ENCODE peak calls at places on chromosomes 6 and 20, in nine cellular contexts. One of them, this sample, is unnamed. For H3K4me1, the result is how much of the 10 kb centered on the place peaks cover.

GRCh38 chr6:7513534-7513933 is 27.9 kb upstream of the DSP start:
- DNase-seq in heart left ventricle: no peak
- DNase-seq in right lobe of liver: peak
- DNase-seq in trophoblast cell: no peak
- DNase-seq in breast epithelium: no peak
- DNase-seq in hepatocyte: no peak
- DNase-seq in heart right ventricle: no peak
- DNase-seq in spleen: no peak
- DNase-seq in left lung: no peak
- DNase-seq in this sample: no peak

GRCh38 chr6:69729870-69730449 is 66.8 kb downstream of the LMBRD1 start:
- DNase-seq in heart right ventricle: no peak
- DNase-seq in right lobe of liver: no peak
- DNase-seq in breast epithelium: no peak
- DNase-seq in left lung: no peak
- DNase-seq in spleen: no peak
- DNase-seq in trophoblast cell: no peak
- DNase-seq in heart left ventricle: no peak
- DNase-seq in hepatocyte: no peak
- DNase-seq in this sample: no peak

GRCh38 chr6:109644131-109644530 is 46.9 kb downstream of the AK9 start:
- DNase-seq in spleen: no peak
- DNase-seq in heart left ventricle: no peak
- DNase-seq in right lobe of liver: no peak
- DNase-seq in hepatocyte: no peak
- DNase-seq in trophoblast cell: no peak
- DNase-seq in heart right ventricle: no peak
- DNase-seq in breast epithelium: no peak
- DNase-seq in left lung: no peak
- DNase-seq in this sample: peak

GRCh38 chr6:138765896-138766487 is 7.6 kb upstream of the CCDC28A start:
- DNase-seq in breast epithelium: no peak
- DNase-seq in heart left ventricle: no peak
- DNase-seq in left lung: no peak
- DNase-seq in right lobe of liver: no peak
- DNase-seq in heart right ventricle: no peak
- DNase-seq in hepatocyte: peak
- DNase-seq in trophoblast cell: peak
- DNase-seq in spleen: no peak
- DNase-seq in this sample: peak

GRCh38 chr6:85569323-85569722 is 24.3 kb downstream of the SNX14 start:
- DNase-seq in heart right ventricle: no peak
- DNase-seq in heart left ventricle: no peak
- DNase-seq in breast epithelium: no peak
- DNase-seq in right lobe of liver: no peak
- DNase-seq in hepatocyte: no peak
- DNase-seq in left lung: no peak
- DNase-seq in spleen: no peak
- DNase-seq in trophoblast cell: no peak
- DNase-seq in this sample: no peak

GRCh38 chr6:143687604-143688003 is 9.8 kb downstream of the PHACTR2 start:
- DNase-seq in heart left ventricle: no peak
- DNase-seq in right lobe of liver: no peak
- DNase-seq in heart right ventricle: no peak
- DNase-seq in spleen: no peak
- DNase-seq in left lung: no peak
- DNase-seq in hepatocyte: no peak
- DNase-seq in breast epithelium: no peak
- DNase-seq in trophoblast cell: no peak
- DNase-seq in this sample: no peak

GRCh38 chr6:156804402-156804801 is 27.2 kb downstream of the ARID1B start:
- DNase-seq in spleen: no peak
- DNase-seq in right lobe of liver: no peak
- DNase-seq in heart left ventricle: no peak
- DNase-seq in breast epithelium: no peak
- DNase-seq in hepatocyte: no peak
- DNase-seq in trophoblast cell: no peak
- DNase-seq in heart right ventricle: no peak
- DNase-seq in left lung: no peak
- DNase-seq in this sample: no peak

GRCh38 chr6:135506270-135506997 is 8.9 kb upstream of the AHI1 start:
- DNase-seq in breast epithelium: no peak
- DNase-seq in heart left ventricle: no peak
- DNase-seq in spleen: no peak
- DNase-seq in right lobe of liver: no peak
- DNase-seq in trophoblast cell: no peak
- DNase-seq in heart right ventricle: no peak
- DNase-seq in left lung: no peak
- DNase-seq in hepatocyte: peak
- DNase-seq in this sample: no peak

GRCh38 chr6:150639823-150640331 is 40.2 kb downstream of the PLEKHG1 start:
- DNase-seq in right lobe of liver: peak
- DNase-seq in trophoblast cell: no peak
- DNase-seq in heart right ventricle: no peak
- DNase-seq in breast epithelium: no peak
- DNase-seq in heart left ventricle: no peak
- DNase-seq in hepatocyte: no peak
- DNase-seq in left lung: no peak
- DNase-seq in spleen: no peak
- DNase-seq in this sample: no peak

GRCh38 chr6:150638765-150639164 is 39.1 kb downstream of the PLEKHG1 start:
- DNase-seq in heart right ventricle: no peak
- DNase-seq in right lobe of liver: no peak
- DNase-seq in breast epithelium: no peak
- DNase-seq in left lung: no peak
- DNase-seq in trophoblast cell: no peak
- DNase-seq in hepatocyte: no peak
- DNase-seq in heart left ventricle: no peak
- DNase-seq in spleen: no peak
- DNase-seq in this sample: no peak

GRCh38 chr6:150637266-150637665 is 37.6 kb downstream of the PLEKHG1 start:
- DNase-seq in hepatocyte: no peak
- DNase-seq in breast epithelium: no peak
- DNase-seq in left lung: no peak
- DNase-seq in right lobe of liver: no peak
- DNase-seq in spleen: no peak
- DNase-seq in trophoblast cell: no peak
- DNase-seq in heart right ventricle: no peak
- DNase-seq in heart left ventricle: no peak
- DNase-seq in this sample: no peak

GRCh38 chr6:150636808-150637207 is 37.1 kb downstream of the PLEKHG1 start:
- DNase-seq in hepatocyte: no peak
- DNase-seq in breast epithelium: no peak
- DNase-seq in heart left ventricle: no peak
- DNase-seq in spleen: no peak
- DNase-seq in heart right ventricle: no peak
- DNase-seq in left lung: no peak
- DNase-seq in trophoblast cell: no peak
- DNase-seq in right lobe of liver: no peak
- DNase-seq in this sample: no peak

DNA sequence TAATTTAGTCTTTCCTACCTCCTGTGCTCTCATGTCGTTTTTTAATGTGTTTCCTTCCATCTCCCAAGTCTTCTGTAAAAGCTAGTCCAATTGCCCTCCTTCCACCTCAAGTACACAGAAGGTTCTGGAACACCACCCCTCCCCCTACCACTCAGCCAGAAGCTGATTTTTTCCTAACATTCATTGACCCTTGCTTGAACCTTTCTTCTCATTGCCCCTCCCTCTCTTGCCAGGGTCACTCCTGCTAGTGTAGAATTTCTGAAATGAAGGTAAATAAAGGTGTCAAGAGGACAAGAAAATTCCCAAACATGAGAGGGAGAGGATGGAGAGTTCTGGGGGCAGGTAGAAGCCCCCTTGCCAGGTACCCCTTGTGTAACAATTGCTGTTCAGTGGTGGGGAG is 38.6 kb downstream of the PLEKHG1 start:
- DNase-seq in heart left ventricle: no peak
- DNase-seq in right lobe of liver: no peak
- DNase-seq in trophoblast cell: no peak
- DNase-seq in spleen: no peak
- DNase-seq in breast epithelium: no peak
- DNase-seq in left lung: no peak
- DNase-seq in hepatocyte: no peak
- DNase-seq in heart right ventricle: no peak
- DNase-seq in this sample: no peak
- H3K4me1 ChIP-seq in heart left ventricle: under half
- H3K4me1 ChIP-seq in right lobe of liver: under half
- H3K4me1 ChIP-seq in trophoblast cell: under half
- H3K4me1 ChIP-seq in spleen: half or more
- H3K4me1 ChIP-seq in breast epithelium: under half
- H3K4me1 ChIP-seq in left lung: under half
- H3K4me1 ChIP-seq in hepatocyte: under half
- H3K4me1 ChIP-seq in heart right ventricle: under half
- H3K4me1 ChIP-seq in this sample: under half

DNA sequence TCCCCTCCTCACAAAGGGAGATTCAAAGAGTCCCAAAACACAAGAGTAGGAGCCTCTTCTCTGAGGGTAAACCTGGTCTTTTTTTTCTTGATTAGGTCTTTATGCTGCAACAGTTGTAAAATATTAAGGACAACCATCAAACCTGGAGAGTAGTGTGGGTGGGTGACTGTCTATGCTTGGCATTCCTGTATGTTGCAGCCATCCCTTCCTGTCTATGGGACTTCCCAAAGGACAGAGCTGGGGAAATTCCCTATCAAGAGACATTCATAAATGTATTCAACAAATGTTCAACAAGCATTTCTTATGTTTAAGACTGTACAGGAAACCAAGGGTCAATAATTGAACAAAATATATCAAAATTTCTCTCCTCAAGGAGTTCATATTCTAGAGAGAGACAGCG is 5.5 kb downstream of the BTN2A2 start:
- DNase-seq in left lung: no peak
- DNase-seq in trophoblast cell: no peak
- DNase-seq in breast epithelium: no peak
- DNase-seq in right lobe of liver: no peak
- DNase-seq in heart right ventricle: no peak
- DNase-seq in spleen: no peak
- DNase-seq in hepatocyte: no peak
- DNase-seq in heart left ventricle: no peak
- DNase-seq in this sample: no peak
- H3K27ac ChIP-seq in left lung: no peak
- H3K27ac ChIP-seq in trophoblast cell: no peak
- H3K27ac ChIP-seq in breast epithelium: no peak
- H3K27ac ChIP-seq in right lobe of liver: no peak
- H3K27ac ChIP-seq in heart right ventricle: no peak
- H3K27ac ChIP-seq in spleen: no peak
- H3K27ac ChIP-seq in hepatocyte: no peak
- H3K27ac ChIP-seq in heart left ventricle: no peak
- H3K27ac ChIP-seq in this sample: no peak

GRCh38 chr20:36542019-36542488 is 735 bp downstream of the MYL9 start:
- DNase-seq in trophoblast cell: no peak
- DNase-seq in left lung: no peak
- DNase-seq in heart left ventricle: no peak
- DNase-seq in hepatocyte: peak
- DNase-seq in breast epithelium: no peak
- DNase-seq in right lobe of liver: no peak
- DNase-seq in heart right ventricle: peak
- DNase-seq in spleen: peak
- DNase-seq in this sample: no peak

GRCh38 chr20:36541227-36542018 is at the start of gene MYL9:
- DNase-seq in hepatocyte: peak
- DNase-seq in right lobe of liver: peak
- DNase-seq in heart left ventricle: peak
- DNase-seq in spleen: peak
- DNase-seq in breast epithelium: peak
- DNase-seq in heart right ventricle: peak
- DNase-seq in left lung: peak
- DNase-seq in trophoblast cell: no peak
- DNase-seq in this sample: no peak

GRCh38 chr20:36544134-36545018 is 3.1 kb downstream of the MYL9 start:
- DNase-seq in spleen: peak
- DNase-seq in hepatocyte: no peak
- DNase-seq in heart right ventricle: peak
- DNase-seq in heart left ventricle: no peak
- DNase-seq in right lobe of liver: no peak
- DNase-seq in trophoblast cell: no peak
- DNase-seq in left lung: peak
- DNase-seq in breast epithelium: no peak
- DNase-seq in this sample: peak

GRCh38 chr20:36543187-36544133 is 2.1 kb downstream of the MYL9 start:
- DNase-seq in heart left ventricle: peak
- DNase-seq in left lung: no peak
- DNase-seq in hepatocyte: no peak
- DNase-seq in spleen: peak
- DNase-seq in right lobe of liver: peak
- DNase-seq in heart right ventricle: peak
- DNase-seq in breast epithelium: no peak
- DNase-seq in trophoblast cell: no peak
- DNase-seq in this sample: no peak

GRCh38 chr20:36542516-36543186 is 1.3 kb downstream of the MYL9 start:
- DNase-seq in heart left ventricle: no peak
- DNase-seq in spleen: peak
- DNase-seq in left lung: no peak
- DNase-seq in heart right ventricle: no peak
- DNase-seq in right lobe of liver: no peak
- DNase-seq in trophoblast cell: no peak
- DNase-seq in breast epithelium: no peak
- DNase-seq in hepatocyte: no peak
- DNase-seq in this sample: no peak
- H3K4me1 ChIP-seq in heart left ventricle: under half
- H3K4me1 ChIP-seq in spleen: half or more
- H3K4me1 ChIP-seq in left lung: under half
- H3K4me1 ChIP-seq in heart right ventricle: half or more
- H3K4me1 ChIP-seq in right lobe of liver: under half
- H3K4me1 ChIP-seq in trophoblast cell: under half
- H3K4me1 ChIP-seq in breast epithelium: under half
- H3K4me1 ChIP-seq in hepatocyte: under half
- H3K4me1 ChIP-seq in this sample: under half

DNA sequence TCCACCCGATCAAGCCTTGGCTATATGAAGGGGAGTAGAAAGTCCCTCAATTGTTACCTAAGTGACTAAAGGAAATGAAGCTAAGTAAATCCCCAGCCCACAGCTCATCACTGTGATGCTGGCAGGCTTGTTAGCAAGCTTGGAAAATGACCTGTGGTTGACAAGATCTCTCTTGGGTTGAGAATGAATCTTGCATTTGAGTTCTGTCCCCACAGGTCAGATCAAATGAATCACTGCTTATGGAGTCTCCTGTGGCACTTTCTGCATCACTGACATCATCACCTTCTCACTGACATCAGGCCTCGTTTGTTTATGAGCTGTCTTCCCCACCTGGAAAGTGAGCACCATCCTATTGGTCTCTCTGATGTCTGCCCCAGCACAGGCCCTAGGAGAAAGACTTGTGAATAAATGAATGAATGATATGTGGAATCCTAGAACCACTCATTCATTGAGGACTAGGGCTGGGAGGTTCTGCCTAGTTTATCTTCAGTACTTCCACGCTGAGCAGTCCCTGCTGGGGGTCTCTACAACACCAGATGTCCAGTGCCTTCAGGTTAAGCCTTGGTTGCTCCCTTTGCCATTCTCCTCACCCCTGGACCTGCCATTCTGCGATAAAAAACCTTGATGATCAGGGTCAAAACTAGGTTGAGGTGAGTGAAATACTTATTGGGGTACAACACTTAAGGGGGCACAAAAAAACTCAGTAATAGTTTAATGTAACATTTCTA is 318.4 kb upstream of the MOCS1 start:
- DNase-seq in heart left ventricle: no peak
- DNase-seq in breast epithelium: no peak
- DNase-seq in trophoblast cell: no peak
- DNase-seq in left lung: no peak
- DNase-seq in heart right ventricle: no peak
- DNase-seq in right lobe of liver: no peak
- DNase-seq in spleen: no peak
- DNase-seq in hepatocyte: no peak
- DNase-seq in this sample: no peak
- H3K27ac ChIP-seq in heart left ventricle: no peak
- H3K27ac ChIP-seq in breast epithelium: no peak
- H3K27ac ChIP-seq in trophoblast cell: no peak
- H3K27ac ChIP-seq in left lung: no peak
- H3K27ac ChIP-seq in heart right ventricle: no peak
- H3K27ac ChIP-seq in right lobe of liver: no peak
- H3K27ac ChIP-seq in spleen: no peak
- H3K27ac ChIP-seq in hepatocyte: no peak
- H3K27ac ChIP-seq in this sample: no peak

This sample was measured in foreskin keratinocyte.